ENCODE peak calls at places on chromosomes 5 and 9, in six cellular contexts. One of them, this sample, is unnamed.

GRCh38 chr5:158676642-158677489 is 422.9 kb downstream of the EBF1 start:
- DNase-seq in left ventricle myocardium inferior: no peak
- DNase-seq in NCI-H2081: peak
- DNase-seq in fibroblast of lung: no peak
- DNase-seq in stimulated activated CD8-positive, alpha-beta memory T cell treated with anti-CD3 and anti-CD28 coated beads, Interleukin-7, amount 100 ng/mL, for 24 hours: no peak
- DNase-seq in foreskin fibroblast: no peak
- DNase-seq in this sample: no peak

GRCh38 chr5:92504346-92504745 is 1076.7 kb downstream of the NR2F1-AS1 start:
- DNase-seq in left ventricle myocardium inferior: no peak
- DNase-seq in NCI-H2081: no peak
- DNase-seq in fibroblast of lung: no peak
- DNase-seq in stimulated activated CD8-positive, alpha-beta memory T cell treated with anti-CD3 and anti-CD28 coated beads, Interleukin-7, amount 100 ng/mL, for 24 hours: no peak
- DNase-seq in foreskin fibroblast: no peak
- DNase-seq in this sample: no peak

GRCh38 chr9:124079176-124079925 is 67.8 kb downstream of the LHX2 start:
- DNase-seq in left ventricle myocardium inferior: no peak
- DNase-seq in NCI-H2081: no peak
- DNase-seq in fibroblast of lung: peak
- DNase-seq in stimulated activated CD8-positive, alpha-beta memory T cell treated with anti-CD3 and anti-CD28 coated beads, Interleukin-7, amount 100 ng/mL, for 24 hours: no peak
- DNase-seq in foreskin fibroblast: peak
- DNase-seq in this sample: peak

GRCh38 chr9:37338218-37338617 is 84.3 kb upstream of the GRHPR start:
- DNase-seq in left ventricle myocardium inferior: no peak
- DNase-seq in NCI-H2081: no peak
- DNase-seq in fibroblast of lung: no peak
- DNase-seq in stimulated activated CD8-positive, alpha-beta memory T cell treated with anti-CD3 and anti-CD28 coated beads, Interleukin-7, amount 100 ng/mL, for 24 hours: no peak
- DNase-seq in foreskin fibroblast: no peak
- DNase-seq in this sample: no peak

GRCh38 chr5:126965061-126965475 is 65.3 kb downstream of the MARCHF3 start:
- DNase-seq in left ventricle myocardium inferior: no peak
- DNase-seq in NCI-H2081: no peak
- DNase-seq in fibroblast of lung: peak
- DNase-seq in stimulated activated CD8-positive, alpha-beta memory T cell treated with anti-CD3 and anti-CD28 coated beads, Interleukin-7, amount 100 ng/mL, for 24 hours: no peak
- DNase-seq in foreskin fibroblast: peak
- DNase-seq in this sample: peak

GRCh38 chr9:114238919-114239879 is 83.7 kb upstream of the ORM1 start:
- DNase-seq in left ventricle myocardium inferior: no peak
- DNase-seq in NCI-H2081: no peak
- DNase-seq in fibroblast of lung: peak
- DNase-seq in stimulated activated CD8-positive, alpha-beta memory T cell treated with anti-CD3 and anti-CD28 coated beads, Interleukin-7, amount 100 ng/mL, for 24 hours: no peak
- DNase-seq in foreskin fibroblast: peak
- DNase-seq in this sample: peak

GRCh38 chr5:96743065-96743768 is 64.5 kb downstream of the ERAP1 start:
- DNase-seq in left ventricle myocardium inferior: peak
- DNase-seq in NCI-H2081: no peak
- DNase-seq in fibroblast of lung: peak
- DNase-seq in stimulated activated CD8-positive, alpha-beta memory T cell treated with anti-CD3 and anti-CD28 coated beads, Interleukin-7, amount 100 ng/mL, for 24 hours: no peak
- DNase-seq in foreskin fibroblast: peak
- DNase-seq in this sample: peak

GRCh38 chr5:139870677-139871076 is 75.1 kb downstream of the PSD2 start:
- DNase-seq in left ventricle myocardium inferior: no peak
- DNase-seq in NCI-H2081: no peak
- DNase-seq in fibroblast of lung: no peak
- DNase-seq in stimulated activated CD8-positive, alpha-beta memory T cell treated with anti-CD3 and anti-CD28 coated beads, Interleukin-7, amount 100 ng/mL, for 24 hours: no peak
- DNase-seq in foreskin fibroblast: no peak
- DNase-seq in this sample: no peak

GRCh38 chr5:177194278-177194677 is 60.7 kb downstream of the NSD1 start:
- DNase-seq in left ventricle myocardium inferior: no peak
- DNase-seq in NCI-H2081: no peak
- DNase-seq in fibroblast of lung: peak
- DNase-seq in stimulated activated CD8-positive, alpha-beta memory T cell treated with anti-CD3 and anti-CD28 coated beads, Interleukin-7, amount 100 ng/mL, for 24 hours: no peak
- DNase-seq in foreskin fibroblast: peak
- DNase-seq in this sample: peak

GRCh38 chr9:119811030-119811429 is 441.8 kb upstream of the BRINP1 start:
- DNase-seq in left ventricle myocardium inferior: no peak
- DNase-seq in NCI-H2081: no peak
- DNase-seq in fibroblast of lung: peak
- DNase-seq in stimulated activated CD8-positive, alpha-beta memory T cell treated with anti-CD3 and anti-CD28 coated beads, Interleukin-7, amount 100 ng/mL, for 24 hours: no peak
- DNase-seq in foreskin fibroblast: no peak
- DNase-seq in this sample: peak

GRCh38 chr5:155987261-155987810 is 339.6 kb upstream of the SGCD start:
- DNase-seq in left ventricle myocardium inferior: no peak
- DNase-seq in NCI-H2081: no peak
- DNase-seq in fibroblast of lung: no peak
- DNase-seq in stimulated activated CD8-positive, alpha-beta memory T cell treated with anti-CD3 and anti-CD28 coated beads, Interleukin-7, amount 100 ng/mL, for 24 hours: no peak
- DNase-seq in foreskin fibroblast: no peak
- DNase-seq in this sample: no peak

GRCh38 chr5:16588434-16589214 is 28.2 kb downstream of the RETREG1 start:
- DNase-seq in left ventricle myocardium inferior: no peak
- DNase-seq in NCI-H2081: peak
- DNase-seq in fibroblast of lung: no peak
- DNase-seq in stimulated activated CD8-positive, alpha-beta memory T cell treated with anti-CD3 and anti-CD28 coated beads, Interleukin-7, amount 100 ng/mL, for 24 hours: no peak
- DNase-seq in foreskin fibroblast: no peak
- DNase-seq in this sample: no peak

GRCh38 chr9:134618823-134619454 is 22.7 kb upstream of the COL5A1 start:
- DNase-seq in left ventricle myocardium inferior: no peak
- DNase-seq in NCI-H2081: no peak
- DNase-seq in fibroblast of lung: no peak
- DNase-seq in stimulated activated CD8-positive, alpha-beta memory T cell treated with anti-CD3 and anti-CD28 coated beads, Interleukin-7, amount 100 ng/mL, for 24 hours: no peak
- DNase-seq in foreskin fibroblast: no peak
- DNase-seq in this sample: no peak

GRCh38 chr9:16730162-16730561 is 140.3 kb downstream of the BNC2 start:
- DNase-seq in left ventricle myocardium inferior: no peak
- DNase-seq in NCI-H2081: no peak
- DNase-seq in fibroblast of lung: no peak
- DNase-seq in stimulated activated CD8-positive, alpha-beta memory T cell treated with anti-CD3 and anti-CD28 coated beads, Interleukin-7, amount 100 ng/mL, for 24 hours: no peak
- DNase-seq in foreskin fibroblast: no peak
- DNase-seq in this sample: no peak

GRCh38 chr9:77779010-77779409 is 130.9 kb upstream of the GNA14 start:
- DNase-seq in left ventricle myocardium inferior: no peak
- DNase-seq in NCI-H2081: no peak
- DNase-seq in fibroblast of lung: no peak
- DNase-seq in stimulated activated CD8-positive, alpha-beta memory T cell treated with anti-CD3 and anti-CD28 coated beads, Interleukin-7, amount 100 ng/mL, for 24 hours: no peak
- DNase-seq in foreskin fibroblast: no peak
- DNase-seq in this sample: no peak

GRCh38 chr5:36279054-36279698 is 22.5 kb downstream of the RANBP3L start:
- DNase-seq in left ventricle myocardium inferior: no peak
- DNase-seq in NCI-H2081: no peak
- DNase-seq in fibroblast of lung: peak
- DNase-seq in stimulated activated CD8-positive, alpha-beta memory T cell treated with anti-CD3 and anti-CD28 coated beads, Interleukin-7, amount 100 ng/mL, for 24 hours: no peak
- DNase-seq in foreskin fibroblast: peak
- DNase-seq in this sample: peak

GRCh38 chr9:105116047-105116868 is 128.2 kb upstream of the SLC44A1 start:
- DNase-seq in left ventricle myocardium inferior: no peak
- DNase-seq in NCI-H2081: no peak
- DNase-seq in fibroblast of lung: no peak
- DNase-seq in stimulated activated CD8-positive, alpha-beta memory T cell treated with anti-CD3 and anti-CD28 coated beads, Interleukin-7, amount 100 ng/mL, for 24 hours: no peak
- DNase-seq in foreskin fibroblast: no peak
- DNase-seq in this sample: no peak

GRCh38 chr9:99176527-99177013 is 45.2 kb downstream of the ALG2 start:
- DNase-seq in left ventricle myocardium inferior: no peak
- DNase-seq in NCI-H2081: no peak
- DNase-seq in fibroblast of lung: no peak
- DNase-seq in stimulated activated CD8-positive, alpha-beta memory T cell treated with anti-CD3 and anti-CD28 coated beads, Interleukin-7, amount 100 ng/mL, for 24 hours: no peak
- DNase-seq in foreskin fibroblast: no peak
- DNase-seq in this sample: no peak

GRCh38 chr5:81530919-81531318 is 137.0 kb upstream of the ACOT12 start:
- DNase-seq in left ventricle myocardium inferior: no peak
- DNase-seq in NCI-H2081: no peak
- DNase-seq in fibroblast of lung: no peak
- DNase-seq in stimulated activated CD8-positive, alpha-beta memory T cell treated with anti-CD3 and anti-CD28 coated beads, Interleukin-7, amount 100 ng/mL, for 24 hours: no peak
- DNase-seq in foreskin fibroblast: no peak
- DNase-seq in this sample: no peak

GRCh38 chr9:95516221-95516735 is 493 bp downstream of the PTCH1 start:
- DNase-seq in left ventricle myocardium inferior: no peak
- DNase-seq in NCI-H2081: no peak
- DNase-seq in fibroblast of lung: peak
- DNase-seq in stimulated activated CD8-positive, alpha-beta memory T cell treated with anti-CD3 and anti-CD28 coated beads, Interleukin-7, amount 100 ng/mL, for 24 hours: no peak
- DNase-seq in foreskin fibroblast: peak
- DNase-seq in this sample: no peak

GRCh38 chr9:128056086-128056485 is 11.0 kb downstream of the NAIF1 start:
- DNase-seq in left ventricle myocardium inferior: no peak
- DNase-seq in NCI-H2081: no peak
- DNase-seq in fibroblast of lung: no peak
- DNase-seq in stimulated activated CD8-positive, alpha-beta memory T cell treated with anti-CD3 and anti-CD28 coated beads, Interleukin-7, amount 100 ng/mL, for 24 hours: no peak
- DNase-seq in foreskin fibroblast: no peak
- DNase-seq in this sample: no peak

This sample was measured in mesenchymal stem cell.